ENCODE peak calls at places on chromosomes 7 and 10, in four cellular contexts. One of them, this sample, is unnamed.

GRCh38 chr7:44193011-44193802 is 4.0 kb upstream of the GCK start:
- DNase-seq in stimulated activated CD8-positive, alpha-beta memory T cell treated with anti-CD3 and anti-CD28 coated beads, Interleukin-7, amount 100 ng/mL, for 24 hours: no peak
- DNase-seq in activated T-helper 9 cell treated with anti-CD3 and anti-CD28 coated beads, Interleukin-2, amount 50 U/mL, for 16 hours: no peak
- DNase-seq in psoas muscle: no peak
- DNase-seq in this sample: no peak

GRCh38 chr7:4249241-4249640 is 432.9 kb upstream of the FOXK1 start:
- DNase-seq in stimulated activated CD8-positive, alpha-beta memory T cell treated with anti-CD3 and anti-CD28 coated beads, Interleukin-7, amount 100 ng/mL, for 24 hours: no peak
- DNase-seq in psoas muscle: no peak
- DNase-seq in activated T-helper 9 cell treated with anti-CD3 and anti-CD28 coated beads, Interleukin-2, amount 50 U/mL, for 16 hours: no peak
- DNase-seq in this sample: no peak

GRCh38 chr10:70561051-70561450 is 41.5 kb downstream of the PRF1 start:
- DNase-seq in stimulated activated CD8-positive, alpha-beta memory T cell treated with anti-CD3 and anti-CD28 coated beads, Interleukin-7, amount 100 ng/mL, for 24 hours: no peak
- DNase-seq in psoas muscle: no peak
- DNase-seq in activated T-helper 9 cell treated with anti-CD3 and anti-CD28 coated beads, Interleukin-2, amount 50 U/mL, for 16 hours: no peak
- DNase-seq in this sample: no peak

GRCh38 chr7:28155964-28156363 is 24.6 kb downstream of the JAZF1 start:
- DNase-seq in stimulated activated CD8-positive, alpha-beta memory T cell treated with anti-CD3 and anti-CD28 coated beads, Interleukin-7, amount 100 ng/mL, for 24 hours: no peak
- DNase-seq in psoas muscle: no peak
- DNase-seq in activated T-helper 9 cell treated with anti-CD3 and anti-CD28 coated beads, Interleukin-2, amount 50 U/mL, for 16 hours: no peak
- DNase-seq in this sample: no peak

GRCh38 chr7:52842192-52842900 is 193.1 kb upstream of the POM121L12 start:
- DNase-seq in activated T-helper 9 cell treated with anti-CD3 and anti-CD28 coated beads, Interleukin-2, amount 50 U/mL, for 16 hours: no peak
- DNase-seq in stimulated activated CD8-positive, alpha-beta memory T cell treated with anti-CD3 and anti-CD28 coated beads, Interleukin-7, amount 100 ng/mL, for 24 hours: no peak
- DNase-seq in psoas muscle: no peak
- DNase-seq in this sample: peak; percentile 10

GRCh38 chr7:78247910-78248689 is 449.5 kb downstream of the PHTF2 start:
- DNase-seq in stimulated activated CD8-positive, alpha-beta memory T cell treated with anti-CD3 and anti-CD28 coated beads, Interleukin-7, amount 100 ng/mL, for 24 hours: no peak
- DNase-seq in activated T-helper 9 cell treated with anti-CD3 and anti-CD28 coated beads, Interleukin-2, amount 50 U/mL, for 16 hours: no peak
- DNase-seq in psoas muscle: no peak
- DNase-seq in this sample: no peak

GRCh38 chr7:80858141-80858903 is 60.5 kb downstream of the SEMA3C start:
- DNase-seq in stimulated activated CD8-positive, alpha-beta memory T cell treated with anti-CD3 and anti-CD28 coated beads, Interleukin-7, amount 100 ng/mL, for 24 hours: no peak
- DNase-seq in activated T-helper 9 cell treated with anti-CD3 and anti-CD28 coated beads, Interleukin-2, amount 50 U/mL, for 16 hours: no peak
- DNase-seq in psoas muscle: no peak
- DNase-seq in this sample: no peak

GRCh38 chr7:50978633-50979215 is 196.0 kb upstream of the GRB10 start:
- DNase-seq in activated T-helper 9 cell treated with anti-CD3 and anti-CD28 coated beads, Interleukin-2, amount 50 U/mL, for 16 hours: no peak
- DNase-seq in stimulated activated CD8-positive, alpha-beta memory T cell treated with anti-CD3 and anti-CD28 coated beads, Interleukin-7, amount 100 ng/mL, for 24 hours: no peak
- DNase-seq in psoas muscle: no peak
- DNase-seq in this sample: no peak

GRCh38 chr7:99563650-99564049 is 5.2 kb downstream of the ZNF655 start:
- DNase-seq in activated T-helper 9 cell treated with anti-CD3 and anti-CD28 coated beads, Interleukin-2, amount 50 U/mL, for 16 hours: no peak
- DNase-seq in stimulated activated CD8-positive, alpha-beta memory T cell treated with anti-CD3 and anti-CD28 coated beads, Interleukin-7, amount 100 ng/mL, for 24 hours: no peak
- DNase-seq in psoas muscle: no peak
- DNase-seq in this sample: no peak

GRCh38 chr7:104416866-104417393 is 88.5 kb downstream of the LHFPL3 start:
- DNase-seq in stimulated activated CD8-positive, alpha-beta memory T cell treated with anti-CD3 and anti-CD28 coated beads, Interleukin-7, amount 100 ng/mL, for 24 hours: no peak
- DNase-seq in activated T-helper 9 cell treated with anti-CD3 and anti-CD28 coated beads, Interleukin-2, amount 50 U/mL, for 16 hours: no peak
- DNase-seq in psoas muscle: no peak
- DNase-seq in this sample: no peak

GRCh38 chr7:75842836-75843446 is 29.3 kb upstream of the CCL24 start:
- DNase-seq in psoas muscle: no peak
- DNase-seq in activated T-helper 9 cell treated with anti-CD3 and anti-CD28 coated beads, Interleukin-2, amount 50 U/mL, for 16 hours: peak; percentile 2
- DNase-seq in stimulated activated CD8-positive, alpha-beta memory T cell treated with anti-CD3 and anti-CD28 coated beads, Interleukin-7, amount 100 ng/mL, for 24 hours: no peak
- DNase-seq in this sample: no peak

GRCh38 chr10:29957887-29958330 is 101.5 kb downstream of the JCAD start:
- DNase-seq in stimulated activated CD8-positive, alpha-beta memory T cell treated with anti-CD3 and anti-CD28 coated beads, Interleukin-7, amount 100 ng/mL, for 24 hours: no peak
- DNase-seq in psoas muscle: peak; percentile 70
- DNase-seq in activated T-helper 9 cell treated with anti-CD3 and anti-CD28 coated beads, Interleukin-2, amount 50 U/mL, for 16 hours: no peak
- DNase-seq in this sample: no peak

GRCh38 chr7:143901360-143901709 is 641 bp downstream of the TCAF1 start:
- DNase-seq in stimulated activated CD8-positive, alpha-beta memory T cell treated with anti-CD3 and anti-CD28 coated beads, Interleukin-7, amount 100 ng/mL, for 24 hours: no peak
- DNase-seq in activated T-helper 9 cell treated with anti-CD3 and anti-CD28 coated beads, Interleukin-2, amount 50 U/mL, for 16 hours: no peak
- DNase-seq in psoas muscle: peak; percentile 35
- DNase-seq in this sample: no peak

GRCh38 chr10:132136097-132136521 is 50.6 kb upstream of the DPYSL4 start:
- DNase-seq in activated T-helper 9 cell treated with anti-CD3 and anti-CD28 coated beads, Interleukin-2, amount 50 U/mL, for 16 hours: no peak
- DNase-seq in stimulated activated CD8-positive, alpha-beta memory T cell treated with anti-CD3 and anti-CD28 coated beads, Interleukin-7, amount 100 ng/mL, for 24 hours: no peak
- DNase-seq in psoas muscle: no peak
- DNase-seq in this sample: no peak

GRCh38 chr10:103645141-103646054 is 151.9 kb downstream of the NEURL1 start:
- DNase-seq in stimulated activated CD8-positive, alpha-beta memory T cell treated with anti-CD3 and anti-CD28 coated beads, Interleukin-7, amount 100 ng/mL, for 24 hours: no peak
- DNase-seq in psoas muscle: peak; percentile 88
- DNase-seq in activated T-helper 9 cell treated with anti-CD3 and anti-CD28 coated beads, Interleukin-2, amount 50 U/mL, for 16 hours: no peak
- DNase-seq in this sample: no peak

GRCh38 chr7:110399421-110399820 is 691.5 kb upstream of the LRRN3 start:
- DNase-seq in activated T-helper 9 cell treated with anti-CD3 and anti-CD28 coated beads, Interleukin-2, amount 50 U/mL, for 16 hours: no peak
- DNase-seq in stimulated activated CD8-positive, alpha-beta memory T cell treated with anti-CD3 and anti-CD28 coated beads, Interleukin-7, amount 100 ng/mL, for 24 hours: no peak
- DNase-seq in psoas muscle: no peak
- DNase-seq in this sample: no peak

GRCh38 chr10:71368639-71369038 is 28.1 kb upstream of the CDH23 start:
- DNase-seq in psoas muscle: no peak
- DNase-seq in activated T-helper 9 cell treated with anti-CD3 and anti-CD28 coated beads, Interleukin-2, amount 50 U/mL, for 16 hours: no peak
- DNase-seq in stimulated activated CD8-positive, alpha-beta memory T cell treated with anti-CD3 and anti-CD28 coated beads, Interleukin-7, amount 100 ng/mL, for 24 hours: no peak
- DNase-seq in this sample: no peak

GRCh38 chr7:25727876-25728275 is 424.1 kb upstream of the NFE2L3 start:
- DNase-seq in stimulated activated CD8-positive, alpha-beta memory T cell treated with anti-CD3 and anti-CD28 coated beads, Interleukin-7, amount 100 ng/mL, for 24 hours: no peak
- DNase-seq in activated T-helper 9 cell treated with anti-CD3 and anti-CD28 coated beads, Interleukin-2, amount 50 U/mL, for 16 hours: no peak
- DNase-seq in psoas muscle: no peak
- DNase-seq in this sample: no peak

GRCh38 chr7:19834566-19834965 is 61.1 kb upstream of the TMEM196 start:
- DNase-seq in activated T-helper 9 cell treated with anti-CD3 and anti-CD28 coated beads, Interleukin-2, amount 50 U/mL, for 16 hours: no peak
- DNase-seq in psoas muscle: no peak
- DNase-seq in stimulated activated CD8-positive, alpha-beta memory T cell treated with anti-CD3 and anti-CD28 coated beads, Interleukin-7, amount 100 ng/mL, for 24 hours: no peak
- DNase-seq in this sample: no peak

GRCh38 chr7:12861070-12861469 is 173.6 kb downstream of the ARL4A start:
- DNase-seq in psoas muscle: no peak
- DNase-seq in stimulated activated CD8-positive, alpha-beta memory T cell treated with anti-CD3 and anti-CD28 coated beads, Interleukin-7, amount 100 ng/mL, for 24 hours: no peak
- DNase-seq in activated T-helper 9 cell treated with anti-CD3 and anti-CD28 coated beads, Interleukin-2, amount 50 U/mL, for 16 hours: no peak
- DNase-seq in this sample: no peak

GRCh38 chr10:63819753-63820347 is 298.6 kb downstream of the REEP3 start:
- DNase-seq in psoas muscle: peak; percentile 63
- DNase-seq in activated T-helper 9 cell treated with anti-CD3 and anti-CD28 coated beads, Interleukin-2, amount 50 U/mL, for 16 hours: no peak
- DNase-seq in stimulated activated CD8-positive, alpha-beta memory T cell treated with anti-CD3 and anti-CD28 coated beads, Interleukin-7, amount 100 ng/mL, for 24 hours: no peak
- DNase-seq in this sample: peak; percentile 12

GRCh38 chr7:44965937-44966730 is 12.7 kb downstream of the MYO1G start:
- DNase-seq in stimulated activated CD8-positive, alpha-beta memory T cell treated with anti-CD3 and anti-CD28 coated beads, Interleukin-7, amount 100 ng/mL, for 24 hours: no peak
- DNase-seq in psoas muscle: no peak
- DNase-seq in activated T-helper 9 cell treated with anti-CD3 and anti-CD28 coated beads, Interleukin-2, amount 50 U/mL, for 16 hours: no peak
- DNase-seq in this sample: no peak

This sample was measured in NCI-H1048.